ENCODE peak calls at places on chromosomes 6 and 20, in eight cellular contexts. A is GM23338, S is fibroblast of lung, P is psoas muscle, H is transverse colon, F is upper lobe of right lung, N is cardiac muscle cell, Q is endothelial cell of umbilical vein. R is an unnamed sample.

GRCh38 chr6:53999088-53999755 is 112.0 kb upstream of the MLIP start:
- DNase-seq in A (no peak), S (no peak), P (no peak), H (no peak), F (no peak), N (no peak), Q (no peak), R (no peak)

GRCh38 chr6:134065706-134066105 is 13.3 kb upstream of the SLC2A12 start:
- DNase-seq in A (peak), S (peak), P (no peak), H (no peak), F (no peak), N (peak), Q (peak), R (peak)

GRCh38 chr6:49550413-49551125 is at the start of gene C6orf141:
- DNase-seq in A (peak), S (no peak), P (no peak), H (peak), F (peak), N (peak), Q (peak), R (peak)

GRCh38 chr6:108897371-108897770 is 49.1 kb downstream of the ARMC2 start:
- DNase-seq in A (no peak), S (peak), P (no peak), H (no peak), F (no peak), N (no peak), Q (peak), R (peak)

GRCh38 chr20:4108495-4109306 is 93.3 kb upstream of the RNF24 start:
- DNase-seq in A (peak), S (peak), P (peak), H (peak), F (peak), N (peak), Q (peak), R (peak)

GRCh38 chr6:14200047-14200446 is 82.5 kb downstream of the CD83 start:
- DNase-seq in A (no peak), S (peak), P (no peak), H (no peak), F (no peak), N (no peak), Q (no peak), R (peak)

GRCh38 chr6:42947950-42948349 is 12.6 kb upstream of the GNMT start:
- DNase-seq in A (no peak), S (no peak), P (no peak), H (no peak), F (no peak), N (no peak), Q (no peak), R (no peak)

GRCh38 chr20:33272155-33272873 is 10.7 kb upstream of the BPIFB1 start:
- DNase-seq in A (no peak), S (no peak), P (no peak), H (no peak), F (no peak), N (no peak), Q (no peak), R (no peak)

GRCh38 chr20:21101453-21102251 is 4.5 kb downstream of the LINC00237 start:
- DNase-seq in A (peak), S (no peak), P (peak), H (no peak), F (peak), N (no peak), Q (no peak), R (no peak)

DNA sequence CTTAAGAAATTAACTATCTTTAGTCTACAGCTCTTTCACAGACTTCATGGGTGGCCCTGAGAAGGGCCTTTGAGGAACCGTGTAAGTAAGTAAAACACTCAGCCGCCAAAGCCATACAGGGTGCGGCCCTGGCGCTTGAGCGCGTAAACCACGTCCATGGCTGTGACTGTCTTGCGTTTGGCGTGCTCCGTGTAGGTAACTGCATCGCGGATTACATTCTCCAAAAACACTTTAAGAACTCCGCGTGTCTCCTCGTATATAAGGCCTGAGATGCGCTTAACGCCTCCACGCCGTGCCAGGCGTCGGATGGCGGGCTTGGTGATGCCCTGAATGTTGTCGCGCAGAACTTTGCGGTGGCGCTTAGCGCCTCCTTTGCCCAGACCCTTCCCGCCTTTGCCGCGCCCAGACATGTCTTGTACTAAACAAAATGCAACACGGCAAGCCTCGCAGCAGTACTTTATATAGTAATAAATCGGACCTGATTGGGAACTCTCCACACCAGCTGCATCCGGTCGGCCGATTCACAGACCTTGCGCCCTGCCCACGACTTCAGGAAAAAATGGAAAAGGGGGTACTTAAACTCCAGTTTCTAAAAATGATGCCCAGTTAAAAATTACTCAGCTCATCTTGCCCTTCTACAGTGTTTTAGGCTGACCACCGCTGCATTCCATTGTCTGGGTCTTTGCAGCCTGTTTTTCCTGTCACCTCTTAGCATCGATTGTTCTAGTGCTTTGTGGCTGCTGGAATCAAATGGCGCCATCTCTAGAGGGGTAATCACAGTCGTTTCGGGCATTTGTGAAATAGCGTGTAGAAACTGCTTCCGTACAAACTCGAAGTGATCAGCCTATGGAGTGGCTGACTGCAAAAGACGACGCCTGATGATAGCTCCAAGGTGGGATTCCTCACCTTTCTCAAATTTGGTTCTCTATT is 38.8 kb downstream of the OR2B2 start:
- DNase-seq in A (peak), S (peak), P (peak), H (peak), F (peak), N (peak), Q (peak), R (peak)
- TF ChIP-seq CTCF in A (no peak), S (no peak), P (no peak), H (no peak), F (no peak), N (no peak), Q (no peak), R (no peak)

GRCh38 chr20:63284981-63285524 is 7.9 kb upstream of the COL20A1 start:
- DNase-seq in A (no peak), S (no peak), P (no peak), H (no peak), F (no peak), N (no peak), Q (no peak), R (no peak)
- H3K4me3 ChIP-seq in A (no peak), S (no peak), P (no peak), H (no peak), F (no peak), N (no peak), Q (no peak), R (no peak)

GRCh38 chr6:130282234-130282995 is 59.7 kb upstream of the SAMD3 start:
- DNase-seq in A (peak), S (peak), P (no peak), H (no peak), F (no peak), N (peak), Q (peak), R (peak)
- TF ChIP-seq CTCF in A (peak), S (peak), P (no peak), H (no peak), F (peak), N (peak), Q (no peak), R (peak)

GRCh38 chr6:27281105-27281539 is 31.0 kb downstream of the POM121L2 start:
- DNase-seq in A (no peak), S (no peak), P (no peak), H (no peak), F (no peak), N (no peak), Q (no peak), R (no peak)
- H3K4me3 ChIP-seq in A (peak), S (peak), P (no peak), H (no peak), F (no peak), N (peak), Q (no peak), R (peak)